ENCODE peak calls at places on chromosome 18, in eight cellular contexts. One of them, this sample, is unnamed.

GRCh38 chr18:46009158-46009866 is 42.2 kb upstream of the EPG5 start:
- DNase-seq in right lobe of liver: no peak
- DNase-seq in thyroid gland: no peak
- DNase-seq in lower lobe of right lung: no peak
- DNase-seq in heart right ventricle: no peak
- DNase-seq in psoas muscle: no peak
- DNase-seq in suprapubic skin: no peak
- DNase-seq in GM23338: no peak
- DNase-seq in this sample: no peak

GRCh38 chr18:74533666-74534065 is 634 bp upstream of the CNDP1 start:
- DNase-seq in right lobe of liver: no peak
- DNase-seq in thyroid gland: no peak
- DNase-seq in lower lobe of right lung: no peak
- DNase-seq in heart right ventricle: no peak
- DNase-seq in psoas muscle: no peak
- DNase-seq in suprapubic skin: no peak
- DNase-seq in GM23338: peak; percentile 30
- DNase-seq in this sample: peak; percentile 9

GRCh38 chr18:42028232-42028832 is 73.3 kb downstream of the PIK3C3 start:
- DNase-seq in right lobe of liver: no peak
- DNase-seq in thyroid gland: no peak
- DNase-seq in lower lobe of right lung: no peak
- DNase-seq in heart right ventricle: no peak
- DNase-seq in psoas muscle: no peak
- DNase-seq in suprapubic skin: no peak
- DNase-seq in GM23338: peak; percentile 55
- DNase-seq in this sample: peak; percentile 33

GRCh38 chr18:49178736-49179135 is 228.0 kb upstream of the SMAD7 start:
- DNase-seq in right lobe of liver: no peak
- DNase-seq in thyroid gland: peak; percentile 20
- DNase-seq in lower lobe of right lung: no peak
- DNase-seq in heart right ventricle: peak; percentile 35
- DNase-seq in psoas muscle: no peak
- DNase-seq in suprapubic skin: no peak
- DNase-seq in GM23338: peak; percentile 25
- DNase-seq in this sample: no peak

GRCh38 chr18:32072321-32072720 is 19.4 kb upstream of the RNF138 start:
- DNase-seq in right lobe of liver: no peak
- DNase-seq in thyroid gland: no peak
- DNase-seq in lower lobe of right lung: no peak
- DNase-seq in heart right ventricle: no peak
- DNase-seq in psoas muscle: no peak
- DNase-seq in suprapubic skin: no peak
- DNase-seq in GM23338: peak; percentile 16
- DNase-seq in this sample: no peak

GRCh38 chr18:10416020-10416419 is 38.4 kb upstream of the APCDD1 start:
- DNase-seq in right lobe of liver: no peak
- DNase-seq in thyroid gland: no peak
- DNase-seq in lower lobe of right lung: no peak
- DNase-seq in heart right ventricle: no peak
- DNase-seq in psoas muscle: no peak
- DNase-seq in suprapubic skin: no peak
- DNase-seq in GM23338: no peak
- DNase-seq in this sample: no peak

GRCh38 chr18:73254564-73254963 is 386.8 kb upstream of the NETO1 start:
- DNase-seq in right lobe of liver: no peak
- DNase-seq in thyroid gland: no peak
- DNase-seq in lower lobe of right lung: no peak
- DNase-seq in heart right ventricle: no peak
- DNase-seq in psoas muscle: no peak
- DNase-seq in suprapubic skin: no peak
- DNase-seq in GM23338: peak; percentile 5
- DNase-seq in this sample: no peak

GRCh38 chr18:11767329-11767728 is 78.3 kb downstream of the GNAL start:
- DNase-seq in right lobe of liver: no peak
- DNase-seq in thyroid gland: no peak
- DNase-seq in lower lobe of right lung: no peak
- DNase-seq in heart right ventricle: no peak
- DNase-seq in psoas muscle: no peak
- DNase-seq in suprapubic skin: no peak
- DNase-seq in GM23338: no peak
- DNase-seq in this sample: no peak

GRCh38 chr18:32289480-32290075 is 99.7 kb downstream of the MEP1B start:
- DNase-seq in right lobe of liver: no peak
- DNase-seq in thyroid gland: peak; percentile 26
- DNase-seq in lower lobe of right lung: no peak
- DNase-seq in heart right ventricle: peak; percentile 53
- DNase-seq in psoas muscle: no peak
- DNase-seq in suprapubic skin: no peak
- DNase-seq in GM23338: peak; percentile 84
- DNase-seq in this sample: peak; percentile 85

GRCh38 chr18:26262156-26262555 is 35.9 kb downstream of the TAF4B start:
- DNase-seq in right lobe of liver: no peak
- DNase-seq in thyroid gland: no peak
- DNase-seq in lower lobe of right lung: no peak
- DNase-seq in heart right ventricle: no peak
- DNase-seq in psoas muscle: no peak
- DNase-seq in suprapubic skin: no peak
- DNase-seq in GM23338: peak; percentile 28
- DNase-seq in this sample: no peak

GRCh38 chr18:56459451-56459777 is 179.0 kb downstream of the TXNL1 start:
- DNase-seq in right lobe of liver: no peak
- DNase-seq in thyroid gland: no peak
- DNase-seq in lower lobe of right lung: no peak
- DNase-seq in heart right ventricle: peak; percentile 49
- DNase-seq in psoas muscle: no peak
- DNase-seq in suprapubic skin: no peak
- DNase-seq in GM23338: no peak
- DNase-seq in this sample: no peak

GRCh38 chr18:21398121-21398520 is 156.1 kb downstream of the GREB1L start:
- DNase-seq in right lobe of liver: no peak
- DNase-seq in thyroid gland: no peak
- DNase-seq in lower lobe of right lung: no peak
- DNase-seq in heart right ventricle: no peak
- DNase-seq in psoas muscle: no peak
- DNase-seq in suprapubic skin: no peak
- DNase-seq in GM23338: no peak
- DNase-seq in this sample: no peak

DNA sequence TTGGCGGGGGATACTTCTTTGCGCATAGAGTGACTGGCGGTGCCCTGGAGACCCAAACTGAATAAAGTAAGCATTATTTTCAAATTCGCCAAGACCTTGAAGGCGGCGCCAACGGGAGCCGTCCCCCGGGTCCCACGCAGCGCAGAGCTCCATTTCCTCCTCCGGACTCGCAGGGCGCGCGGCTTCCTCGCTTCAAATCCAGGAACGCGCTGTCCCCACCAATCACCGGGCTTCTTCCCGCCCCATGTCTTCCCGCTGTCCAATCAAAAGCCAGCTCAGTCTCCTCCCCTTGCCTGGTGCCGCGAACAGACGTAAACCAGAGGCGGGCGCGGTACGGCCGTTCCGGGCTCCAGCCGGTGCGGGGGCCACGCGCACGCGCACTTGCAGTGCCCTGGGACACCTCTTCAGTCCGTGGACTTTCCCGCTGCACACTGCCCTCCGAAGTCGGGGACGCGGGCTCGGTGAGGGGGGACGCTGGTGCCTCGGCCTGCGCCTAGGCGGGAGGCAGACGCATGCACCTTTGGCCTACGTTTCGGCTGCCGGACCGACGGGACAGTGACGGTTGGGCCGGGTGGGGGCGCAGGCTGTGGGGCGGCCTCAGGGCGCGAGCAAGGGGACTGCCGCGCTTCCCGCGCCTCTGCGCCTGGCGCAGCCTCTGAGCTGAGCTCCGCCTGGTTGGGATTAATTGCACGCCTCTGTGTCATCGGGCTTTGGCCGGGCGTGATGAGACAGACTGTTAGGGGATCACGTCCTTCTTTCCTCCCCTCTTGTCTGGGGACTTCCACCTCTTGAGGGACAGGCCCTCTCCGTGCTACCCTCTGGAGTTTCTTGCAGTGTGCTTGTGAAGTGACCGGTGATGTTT is at the start of gene CEP192:
- DNase-seq in right lobe of liver: peak; percentile 97
- DNase-seq in thyroid gland: peak; percentile 97
- DNase-seq in lower lobe of right lung: peak; percentile 97
- DNase-seq in heart right ventricle: peak; percentile 98
- DNase-seq in psoas muscle: peak; percentile 97
- DNase-seq in suprapubic skin: peak; percentile 99
- DNase-seq in GM23338: peak; percentile 98
- DNase-seq in this sample: peak; percentile 98
- TF ChIP-seq CTCF in right lobe of liver: no peak
- TF ChIP-seq CTCF in thyroid gland: peak; percentile 5
- TF ChIP-seq CTCF in lower lobe of right lung: no peak
- TF ChIP-seq CTCF in heart right ventricle: no peak
- TF ChIP-seq CTCF in psoas muscle: no peak
- TF ChIP-seq CTCF in suprapubic skin: no peak
- TF ChIP-seq CTCF in GM23338: no peak
- TF ChIP-seq CTCF in this sample: no peak

GRCh38 chr18:50310080-50310479 is 22.6 kb upstream of the CXXC1 start:
- DNase-seq in right lobe of liver: no peak
- DNase-seq in thyroid gland: no peak
- DNase-seq in lower lobe of right lung: no peak
- DNase-seq in heart right ventricle: no peak
- DNase-seq in psoas muscle: no peak
- DNase-seq in suprapubic skin: no peak
- DNase-seq in GM23338: no peak
- DNase-seq in this sample: no peak

GRCh38 chr18:50313873-50314460 is 26.5 kb upstream of the CXXC1 start:
- DNase-seq in right lobe of liver: no peak
- DNase-seq in thyroid gland: no peak
- DNase-seq in lower lobe of right lung: no peak
- DNase-seq in heart right ventricle: no peak
- DNase-seq in psoas muscle: no peak
- DNase-seq in suprapubic skin: no peak
- DNase-seq in GM23338: no peak
- DNase-seq in this sample: no peak

GRCh38 chr18:50312296-50313030 is 25.0 kb upstream of the CXXC1 start:
- DNase-seq in right lobe of liver: no peak
- DNase-seq in thyroid gland: no peak
- DNase-seq in lower lobe of right lung: no peak
- DNase-seq in heart right ventricle: no peak
- DNase-seq in psoas muscle: no peak
- DNase-seq in suprapubic skin: no peak
- DNase-seq in GM23338: no peak
- DNase-seq in this sample: no peak

GRCh38 chr18:50313031-50313607 is 25.6 kb upstream of the CXXC1 start:
- DNase-seq in right lobe of liver: no peak
- DNase-seq in thyroid gland: no peak
- DNase-seq in lower lobe of right lung: no peak
- DNase-seq in heart right ventricle: no peak
- DNase-seq in psoas muscle: no peak
- DNase-seq in suprapubic skin: no peak
- DNase-seq in GM23338: no peak
- DNase-seq in this sample: no peak

GRCh38 chr18:50311573-50312106 is 24.1 kb upstream of the CXXC1 start:
- DNase-seq in right lobe of liver: no peak
- DNase-seq in thyroid gland: no peak
- DNase-seq in lower lobe of right lung: no peak
- DNase-seq in heart right ventricle: no peak
- DNase-seq in psoas muscle: no peak
- DNase-seq in suprapubic skin: no peak
- DNase-seq in GM23338: no peak
- DNase-seq in this sample: no peak
- H3K4me1 ChIP-seq in right lobe of liver: peaks cover 10% of the 10 kb centered on the region
- H3K4me1 ChIP-seq in thyroid gland: no peaks in the 10 kb centered on the region
- H3K4me1 ChIP-seq in lower lobe of right lung: peaks cover 16% of the 10 kb centered on the region
- H3K4me1 ChIP-seq in heart right ventricle: peaks cover 14% of the 10 kb centered on the region
- H3K4me1 ChIP-seq in psoas muscle: no peaks in the 10 kb centered on the region
- H3K4me1 ChIP-seq in suprapubic skin: peaks cover 18% of the 10 kb centered on the region
- H3K4me1 ChIP-seq in GM23338: peaks cover 5% of the 10 kb centered on the region
- H3K4me1 ChIP-seq in this sample: peaks cover 4% of the 10 kb centered on the region

GRCh38 chr18:40956213-40956612 is 998.8 kb upstream of the PIK3C3 start:
- DNase-seq in right lobe of liver: no peak
- DNase-seq in thyroid gland: no peak
- DNase-seq in lower lobe of right lung: no peak
- DNase-seq in heart right ventricle: no peak
- DNase-seq in psoas muscle: no peak
- DNase-seq in suprapubic skin: no peak
- DNase-seq in GM23338: no peak
- DNase-seq in this sample: no peak

GRCh38 chr18:40962784-40963183 is 992.2 kb upstream of the PIK3C3 start:
- DNase-seq in right lobe of liver: no peak
- DNase-seq in thyroid gland: no peak
- DNase-seq in lower lobe of right lung: no peak
- DNase-seq in heart right ventricle: no peak
- DNase-seq in psoas muscle: no peak
- DNase-seq in suprapubic skin: no peak
- DNase-seq in GM23338: no peak
- DNase-seq in this sample: no peak

GRCh38 chr18:40955351-40955750 is 999.7 kb upstream of the PIK3C3 start:
- DNase-seq in right lobe of liver: no peak
- DNase-seq in thyroid gland: no peak
- DNase-seq in lower lobe of right lung: no peak
- DNase-seq in heart right ventricle: no peak
- DNase-seq in psoas muscle: no peak
- DNase-seq in suprapubic skin: no peak
- DNase-seq in GM23338: no peak
- DNase-seq in this sample: no peak

GRCh38 chr18:40957533-40958070 is 997.4 kb upstream of the PIK3C3 start:
- DNase-seq in right lobe of liver: no peak
- DNase-seq in thyroid gland: no peak
- DNase-seq in lower lobe of right lung: no peak
- DNase-seq in heart right ventricle: no peak
- DNase-seq in psoas muscle: no peak
- DNase-seq in suprapubic skin: no peak
- DNase-seq in GM23338: peak; percentile 38
- DNase-seq in this sample: no peak
- TF ChIP-seq CTCF in right lobe of liver: no peak
- TF ChIP-seq CTCF in thyroid gland: no peak
- TF ChIP-seq CTCF in lower lobe of right lung: no peak
- TF ChIP-seq CTCF in heart right ventricle: no peak
- TF ChIP-seq CTCF in psoas muscle: no peak
- TF ChIP-seq CTCF in suprapubic skin: no peak
- TF ChIP-seq CTCF in GM23338: peak; percentile 44
- TF ChIP-seq CTCF in this sample: no peak

DNA sequence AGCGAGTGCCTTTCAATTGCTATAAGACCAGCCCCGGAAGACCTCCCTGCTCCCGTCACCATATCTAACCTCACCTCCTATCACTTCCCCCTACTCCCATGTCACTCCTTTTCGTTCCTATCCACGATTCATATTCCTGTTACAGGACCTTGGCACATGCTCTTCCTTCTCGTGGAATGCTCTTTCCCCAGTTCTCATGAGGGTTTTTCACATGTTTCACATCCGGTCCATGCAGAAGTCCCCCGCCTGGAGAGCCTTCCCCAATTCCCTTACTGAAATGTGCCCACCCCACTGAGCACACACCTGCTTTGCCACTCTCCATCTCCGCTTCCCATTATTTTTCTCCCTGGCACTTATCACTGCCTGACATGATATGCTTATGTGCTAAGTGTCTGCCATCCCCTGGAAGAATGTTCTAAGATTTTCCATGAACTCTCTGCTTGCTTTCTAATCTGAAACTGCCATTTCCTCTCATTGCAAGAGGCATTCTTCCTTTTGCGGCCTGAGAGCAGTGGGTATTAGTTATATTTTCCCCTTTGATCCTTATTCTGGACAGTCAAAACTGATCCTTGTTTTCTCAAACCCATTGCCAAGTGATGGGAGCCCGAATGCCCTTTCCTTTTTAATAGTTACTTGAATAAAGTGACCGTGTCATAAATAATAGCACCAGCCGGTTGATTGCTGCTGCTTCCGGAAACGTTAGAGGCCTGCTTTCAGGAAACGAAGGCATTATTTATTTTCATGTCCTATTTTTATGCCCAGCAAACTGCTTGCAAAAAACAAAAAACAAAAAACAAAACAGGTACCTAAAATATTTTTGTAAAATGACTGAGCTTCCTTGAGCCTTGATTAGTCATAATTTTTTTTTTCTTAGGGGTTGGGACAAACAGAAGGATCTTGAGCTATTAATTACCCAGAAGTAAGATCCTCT is 127.9 kb downstream of the ZNF532 start:
- DNase-seq in right lobe of liver: no peak
- DNase-seq in thyroid gland: no peak
- DNase-seq in lower lobe of right lung: no peak
- DNase-seq in heart right ventricle: no peak
- DNase-seq in psoas muscle: no peak
- DNase-seq in suprapubic skin: no peak
- DNase-seq in GM23338: no peak
- DNase-seq in this sample: no peak
- H3K4me1 ChIP-seq in right lobe of liver: peaks cover 4% of the 10 kb centered on the region
- H3K4me1 ChIP-seq in thyroid gland: peaks cover 4% of the 10 kb centered on the region
- H3K4me1 ChIP-seq in lower lobe of right lung: peaks cover 32% of the 10 kb centered on the region
- H3K4me1 ChIP-seq in heart right ventricle: peaks cover 76% of the 10 kb centered on the region
- H3K4me1 ChIP-seq in psoas muscle: peaks cover 69% of the 10 kb centered on the region
- H3K4me1 ChIP-seq in suprapubic skin: peaks cover 5% of the 10 kb centered on the region
- H3K4me1 ChIP-seq in GM23338: peaks cover 13% of the 10 kb centered on the region
- H3K4me1 ChIP-seq in this sample: no peaks in the 10 kb centered on the region

This sample was measured in mucosa of descending colon.